ENCODE peak calls at places on chromosomes 5 and 9, in ten cellular contexts. X is cardiac muscle cell, T is choroid plexus epithelial cell, V is cardiac fibroblast, D is BE2C, E is psoas muscle, I is thyroid gland, N is GM20000, S is neural progenitor cell, P is epithelial cell of esophagus. F is an unnamed sample.
A peak's percentile ranks its signal among the peaks of the same experiment; 100 is the strongest.

GRCh38 chr5:171858303-171858702 is 72.7 kb downstream of the SMIM23 start:
- DNase-seq in X (no peak), V (peak; percentile 17), T (no peak), P (peak; percentile 16), D (no peak), I (no peak), S (peak; percentile 28), N (peak; percentile 27), E (no peak), F (no peak)

GRCh38 chr9:88692837-88693236 is 157.9 kb downstream of the NXNL2 start:
- DNase-seq in T (no peak), P (peak; percentile 58), X (no peak), D (no peak), S (no peak), E (no peak), I (peak; percentile 62), N (no peak), V (no peak), F (no peak)

GRCh38 chr5:75054110-75054930 is 2.0 kb upstream of the GCNT4 start:
- DNase-seq in N (no peak), I (peak; percentile 66), P (peak; percentile 48), T (peak; percentile 73), S (peak; percentile 72), D (no peak), X (peak; percentile 61), E (peak; percentile 33), V (peak; percentile 64), F (no peak)

GRCh38 chr5:88837817-88838216 is 45.2 kb downstream of the MEF2C start:
- DNase-seq in I (no peak), N (no peak), P (no peak), V (no peak), X (no peak), D (no peak), T (no peak), E (no peak), S (no peak), F (no peak)

GRCh38 chr5:14552017-14552416 is 29.6 kb upstream of the OTULINL start:
- DNase-seq in X (no peak), E (no peak), P (no peak), I (no peak), D (no peak), V (peak; percentile 5), S (no peak), N (no peak), T (peak; percentile 5), F (no peak)

GRCh38 chr5:85591311-85591710 is 1026.4 kb upstream of the COX7C start:
- DNase-seq in V (no peak), S (no peak), T (no peak), E (no peak), D (no peak), I (no peak), P (no peak), N (no peak), X (no peak), F (no peak)

GRCh38 chr9:121172726-121173487 is 28.8 kb downstream of the RAB14 start:
- DNase-seq in E (no peak), N (no peak), I (no peak), S (no peak), V (no peak), D (no peak), P (peak; percentile 58), T (no peak), X (no peak), F (no peak)

GRCh38 chr5:157025093-157025698 is 33.7 kb downstream of the HAVCR1 start:
- DNase-seq in S (no peak), X (no peak), V (no peak), N (peak; percentile 36), P (no peak), I (no peak), E (no peak), D (no peak), T (no peak), F (no peak)

GRCh38 chr9:15725953-15726352 is 173.1 kb downstream of the CCDC171 start:
- DNase-seq in D (no peak), S (no peak), N (no peak), P (peak; percentile 52), I (no peak), E (no peak), V (no peak), X (no peak), T (no peak), F (no peak)

GRCh38 chr9:33464045-33464636 is 9.6 kb downstream of the NOL6 start:
- DNase-seq in D (no peak), T (no peak), E (no peak), P (peak; percentile 45), S (no peak), N (no peak), V (no peak), I (no peak), X (no peak), F (no peak)

GRCh38 chr9:133677126-133678010 is 41.2 kb downstream of the DBH start:
- DNase-seq in S (no peak), P (no peak), X (no peak), T (no peak), E (no peak), N (no peak), I (no peak), D (no peak), V (no peak), F (no peak)

GRCh38 chr9:131478421-131478868 is 24.3 kb upstream of the POMT1 start:
- DNase-seq in X (peak; percentile 70), I (peak; percentile 47), S (peak; percentile 81), E (peak; percentile 49), N (peak; percentile 61), P (peak; percentile 35), T (peak; percentile 42), D (peak; percentile 75), V (peak; percentile 42), F (no peak)

DNA sequence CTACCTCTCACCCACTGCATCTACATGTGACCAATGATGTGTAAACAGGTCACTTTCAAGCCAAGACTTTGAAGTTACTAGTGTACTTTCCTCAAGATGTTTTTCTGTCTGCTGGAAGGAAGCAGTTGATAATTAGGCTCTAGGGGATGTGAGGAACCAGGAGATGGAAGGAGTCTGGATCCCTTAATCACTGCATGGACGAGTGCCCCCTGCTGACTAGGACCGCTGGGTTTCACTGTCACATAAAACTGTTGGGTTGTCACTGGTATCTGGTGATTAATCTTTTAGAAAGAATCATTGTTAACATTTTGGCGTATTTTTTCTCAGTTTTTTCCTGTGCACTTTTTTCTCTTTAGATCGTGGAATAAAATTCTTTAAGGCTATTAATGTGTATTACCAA is 79.5 kb downstream of the SREK1 start:
- DNase-seq in V (peak; percentile 18), X (no peak), E (no peak), T (peak; percentile 39), N (peak; percentile 24), I (peak; percentile 59), D (peak; percentile 27), S (no peak), P (peak; percentile 20), F (no peak)
- TF ChIP-seq CTCF in V (peak; percentile 56), X (peak; percentile 52), E (no peak), T (peak; percentile 57), N (peak; percentile 11), I (no peak), D (peak; percentile 70), S (peak; percentile 32), P (peak; percentile 18), F (no peak)

DNA sequence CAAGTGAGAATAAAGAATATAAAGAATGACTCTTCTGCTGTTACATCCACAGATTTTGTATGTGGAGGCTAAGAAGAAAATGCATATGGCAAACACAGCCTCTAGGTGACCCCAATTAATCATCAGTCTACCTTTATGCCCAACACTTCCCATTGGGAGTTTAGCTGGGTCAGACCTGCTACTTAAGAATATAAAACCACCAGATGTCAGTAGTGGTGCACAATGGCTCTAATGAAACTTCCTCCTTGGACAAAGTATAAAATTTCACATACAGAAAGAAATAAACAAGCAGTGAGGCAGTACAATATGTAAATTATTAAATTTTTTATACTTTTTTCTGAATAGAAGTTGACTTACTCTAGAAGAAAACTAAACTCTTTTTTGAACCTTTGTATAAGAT is 539.9 kb downstream of the BRINP1 start:
- DNase-seq in I (no peak), N (no peak), P (peak; percentile 2), V (no peak), T (peak; percentile 2), E (no peak), S (peak; percentile 34), X (peak; percentile 41), D (no peak), F (no peak)
- TF ChIP-seq CTCF in I (peak; percentile 25), N (no peak), P (no peak), V (no peak), T (no peak), E (peak; percentile 67), S (peak; percentile 54), X (no peak), D (no peak), F (peak; percentile 59)

DNA sequence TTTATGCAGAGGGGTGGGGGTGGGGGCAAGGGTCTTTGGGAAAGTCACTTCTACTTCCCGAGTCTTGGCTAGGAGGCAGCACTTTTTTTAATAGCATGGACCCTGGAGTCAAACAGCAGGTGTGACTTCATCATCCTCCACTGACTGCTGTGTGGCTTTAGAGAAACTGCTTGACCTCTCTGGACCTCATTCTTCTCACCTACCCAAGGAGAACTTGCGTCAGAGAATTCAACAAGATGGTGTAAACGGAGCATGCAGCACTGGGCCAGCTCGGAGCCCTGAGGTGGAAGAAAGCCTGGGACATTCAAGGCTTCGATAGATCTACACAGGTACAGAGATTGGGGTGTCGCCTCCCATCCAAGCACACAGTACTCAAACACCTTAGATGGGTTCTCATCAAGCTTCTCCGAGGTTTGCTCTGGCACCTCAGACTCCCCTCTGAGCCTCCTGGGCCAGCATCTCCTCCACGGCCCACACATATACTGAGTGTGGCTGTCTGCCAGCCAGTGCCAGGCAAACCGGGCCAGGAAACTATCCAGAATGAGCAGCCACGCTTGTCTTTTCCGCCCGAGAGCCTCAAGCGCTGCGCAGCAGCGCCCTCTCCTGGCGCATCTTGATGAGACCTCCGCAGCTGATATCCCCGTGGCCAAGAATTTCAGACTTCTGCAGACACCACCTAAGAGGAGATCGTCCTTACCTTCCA is 4.6 kb upstream of the SLC25A48 start:
- DNase-seq in D (peak; percentile 78), T (peak; percentile 68), P (peak; percentile 62), N (peak; percentile 70), V (peak; percentile 66), S (peak; percentile 89), X (peak; percentile 85), I (peak; percentile 86), E (peak; percentile 70), F (no peak)
- TF ChIP-seq CTCF in D (peak; percentile 90), T (peak; percentile 89), P (peak; percentile 90), N (peak; percentile 65), V (peak; percentile 84), S (peak; percentile 90), X (peak; percentile 91), I (peak; percentile 27), E (peak; percentile 71), F (peak; percentile 24)

GRCh38 chr9:70229579-70229978 is 29.2 kb upstream of the SMC5 start:
- DNase-seq in P (peak; percentile 54), E (no peak), I (no peak), T (peak; percentile 63), S (no peak), N (no peak), X (no peak), V (peak; percentile 48), D (no peak), F (no peak)
- TF ChIP-seq CTCF in P (peak; percentile 38), E (peak; percentile 47), I (no peak), T (peak; percentile 56), S (peak; percentile 71), N (no peak), X (peak; percentile 36), V (peak; percentile 30), D (peak; percentile 33), F (no peak)

GRCh38 chr9:95193067-95193466 is 124.4 kb downstream of the FANCC start:
- DNase-seq in T (no peak), I (no peak), S (peak; percentile 56), E (no peak), P (no peak), N (no peak), D (no peak), V (no peak), X (no peak), F (no peak)
- TF ChIP-seq CTCF in T (peak; percentile 21), I (no peak), S (peak; percentile 72), E (no peak), P (no peak), N (no peak), D (no peak), V (no peak), X (no peak), F (no peak)